ENCODE peak calls at places on chromosome 17, in nine cellular contexts. I is NCI-H2029 treated with DMSO at 0.1 percent for 48 hours; L is DMS153; V is skeletal muscle cell; Z is ACHN; S is amniotic stem cell; F is RPMI8226; K is T47D; T is stimulated activated CD4-positive, alpha-beta T cell treated with anti-CD3 and anti-CD28 coated beads, Interleukin-1b, Interleukin-23, amount 100 ng/mL, for 48 hours. W is an unnamed sample.

GRCh38 chr17:67245073-67245693 is at the start of gene HELZ:
- DNase-seq in I (peak), L (peak), V (peak), Z (peak), S (peak), F (peak), K (peak), T (peak), W (no peak)

GRCh38 chr17:65064452-65065019 is 8.0 kb upstream of the GNA13 start:
- DNase-seq in I (no peak), L (no peak), V (no peak), Z (peak), S (peak), F (no peak), K (no peak), T (no peak), W (peak)

GRCh38 chr17:40063915-40064531 is 1.3 kb downstream of the THRA start:
- DNase-seq in I (no peak), L (no peak), V (no peak), Z (no peak), S (no peak), F (no peak), K (no peak), T (peak), W (no peak)

GRCh38 chr17:27631409-27631755 is 394 bp downstream of the LGALS9 start:
- DNase-seq in I (no peak), L (no peak), V (no peak), Z (no peak), S (no peak), F (peak), K (no peak), T (no peak), W (no peak)

GRCh38 chr17:47076171-47076570 is 97.1 kb upstream of the RPRML start:
- DNase-seq in I (no peak), L (no peak), V (no peak), Z (no peak), S (no peak), F (no peak), K (no peak), T (no peak), W (no peak)

GRCh38 chr17:48591435-48592077 is 1.5 kb upstream of the HOXB3 start:
- DNase-seq in I (no peak), L (no peak), V (no peak), Z (no peak), S (no peak), F (no peak), K (no peak), T (no peak), W (no peak)

GRCh38 chr17:7438050-7438614 is 1.2 kb upstream of the FGF11 start:
- DNase-seq in I (no peak), L (no peak), V (no peak), Z (no peak), S (no peak), F (no peak), K (no peak), T (peak), W (no peak)

GRCh38 chr17:72518810-72519597 is 398.2 kb downstream of the SOX9 start:
- DNase-seq in I (peak), L (peak), V (no peak), Z (no peak), S (no peak), F (no peak), K (peak), T (no peak), W (no peak)

GRCh38 chr17:41026668-41027471 is at the start of gene KRTAP1-5:
- DNase-seq in I (no peak), L (no peak), V (peak), Z (no peak), S (no peak), F (peak), K (no peak), T (no peak), W (no peak)

GRCh38 chr17:35900693-35901487 is 20.7 kb upstream of the CCL5 start:
- DNase-seq in I (no peak), L (no peak), V (peak), Z (no peak), S (no peak), F (no peak), K (no peak), T (no peak), W (no peak)

GRCh38 chr17:9074106-9074505 is 52.8 kb downstream of the NTN1 start:
- DNase-seq in I (no peak), L (no peak), V (no peak), Z (no peak), S (no peak), F (no peak), K (no peak), T (no peak), W (no peak)

GRCh38 chr17:48439473-48439872 is 9.5 kb upstream of the SKAP1 start:
- DNase-seq in I (no peak), L (no peak), V (no peak), Z (no peak), S (no peak), F (no peak), K (no peak), T (peak), W (no peak)

GRCh38 chr17:16516594-16517018 is 24.6 kb upstream of the LRRC75A start:
- DNase-seq in I (no peak), L (no peak), V (no peak), Z (peak), S (no peak), F (no peak), K (no peak), T (no peak), W (peak)

GRCh38 chr17:74742153-74742515 is 5.1 kb downstream of the RAB37 start:
- DNase-seq in I (no peak), L (peak), V (no peak), Z (no peak), S (no peak), F (peak), K (no peak), T (peak), W (no peak)